ENCODE peak calls at places on chromosomes 7 and 10, in six cellular contexts. F, V, X, J, Q and A are unnamed samples. For H3K36me3, the result is how much of the 10 kb centered on the place peaks cover.

GRCh38 chr7:149854611-149855367 is 16.6 kb downstream of the ZNF862 start:
- DNase-seq in J (no peak), X (no peak), F (no peak), Q (peak), V (peak), A (no peak)

GRCh38 chr7:26525413-26526287 is 234.0 kb downstream of the SNX10 start:
- DNase-seq in F (no peak), V (no peak), X (no peak), J (no peak), Q (no peak), A (no peak)

GRCh38 chr10:91709394-91709798 is 76.5 kb upstream of the PPP1R3C start:
- DNase-seq in F (no peak), J (no peak), X (no peak), Q (peak), V (peak), A (no peak)

GRCh38 chr10:125026036-125026931 is 84.4 kb downstream of the ZRANB1 start:
- DNase-seq in V (no peak), F (no peak), J (no peak), Q (no peak), X (no peak), A (no peak)

GRCh38 chr7:6389728-6390127 is 58.0 kb downstream of the DAGLB start:
- DNase-seq in Q (no peak), X (no peak), F (no peak), J (no peak), V (no peak), A (no peak)

GRCh38 chr10:521844-522243 is 167.6 kb downstream of the DIP2C start:
- DNase-seq in V (no peak), X (peak), Q (no peak), J (no peak), F (no peak), A (no peak)

GRCh38 chr7:105932835-105933477 is 30.1 kb upstream of the CDHR3 start:
- DNase-seq in V (peak), Q (peak), F (no peak), J (no peak), X (no peak), A (no peak)

GRCh38 chr10:95782274-95782830 is 26.4 kb downstream of the ENTPD1 start:
- DNase-seq in F (no peak), V (no peak), J (no peak), Q (no peak), X (no peak), A (no peak)

GRCh38 chr7:50834679-50835078 is 52.0 kb upstream of the GRB10 start:
- DNase-seq in Q (no peak), V (no peak), J (no peak), X (no peak), F (no peak), A (no peak)

GRCh38 chr7:90994121-90994520 is 270.1 kb upstream of the FZD1 start:
- DNase-seq in J (no peak), X (no peak), Q (no peak), V (no peak), F (no peak), A (no peak)

GRCh38 chr7:16212610-16213009 is 208.7 kb downstream of the CRPPA start:
- DNase-seq in X (no peak), Q (no peak), J (no peak), V (no peak), F (no peak), A (no peak)

GRCh38 chr10:13668126-13668525 is 81.4 kb downstream of the PRPF18 start:
- DNase-seq in Q (no peak), V (no peak), X (no peak), J (no peak), F (no peak), A (no peak)

GRCh38 chr7:23403970-23404369 is 66.3 kb downstream of the IGF2BP3 start:
- DNase-seq in V (no peak), Q (no peak), F (no peak), X (no peak), J (no peak), A (no peak)

GRCh38 chr7:23410446-23411183 is 59.7 kb downstream of the IGF2BP3 start:
- DNase-seq in V (no peak), F (no peak), X (no peak), Q (no peak), J (no peak), A (no peak)

GRCh38 chr7:23404546-23405239 is 65.6 kb downstream of the IGF2BP3 start:
- DNase-seq in J (no peak), F (no peak), Q (no peak), V (no peak), X (no peak), A (no peak)

DNA sequence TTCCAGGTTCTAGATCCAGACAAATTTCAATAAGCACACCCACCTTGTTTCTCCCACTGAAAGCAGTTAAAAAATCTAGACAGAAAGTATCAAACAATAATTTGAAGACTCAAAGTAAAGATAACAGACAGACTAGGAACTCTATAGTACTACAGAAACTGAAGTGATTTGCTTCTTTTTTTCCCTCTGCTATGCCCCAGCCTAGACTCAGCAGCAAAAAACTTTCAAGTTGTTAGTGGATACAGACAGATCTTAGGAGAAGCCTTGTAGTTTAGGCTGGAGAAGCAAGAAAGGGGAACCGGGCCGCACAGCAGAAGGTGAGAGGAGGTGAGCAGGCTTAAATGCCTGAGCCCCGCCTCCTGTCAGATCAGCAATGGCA is 65.1 kb downstream of the IGF2BP3 start:
- DNase-seq in Q (no peak), X (no peak), F (no peak), V (no peak), J (no peak), A (no peak)
- H3K36me3 ChIP-seq in Q (under half), X (under half), F (under half), V (under half), J (under half), A (under half)

GRCh38 chr10:97452352-97452751 is 6.4 kb downstream of the ZDHHC16 start:
- DNase-seq in F (no peak), Q (no peak), X (no peak), J (no peak), V (no peak), A (no peak)
- H3K27ac ChIP-seq in F (no peak), Q (no peak), X (no peak), J (no peak), V (no peak), A (no peak)

DNA sequence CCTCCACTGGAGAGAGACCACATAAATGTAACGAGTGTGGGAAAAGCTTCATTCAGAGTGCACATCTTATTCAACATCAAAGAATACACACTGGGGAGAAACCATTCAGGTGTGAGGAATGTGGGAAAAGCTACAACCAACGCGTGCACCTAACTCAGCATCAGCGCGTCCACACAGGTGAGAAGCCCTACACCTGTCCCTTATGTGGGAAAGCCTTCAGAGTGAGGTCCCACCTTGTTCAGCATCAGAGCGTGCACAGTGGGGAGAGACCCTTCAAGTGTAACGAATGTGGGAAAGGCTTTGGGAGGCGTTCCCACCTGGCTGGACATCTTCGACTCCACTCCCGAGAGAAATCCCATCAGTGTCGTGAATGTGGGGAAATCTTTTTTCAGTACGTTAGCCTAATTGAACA is 20.6 kb downstream of the FAM200A start:
- DNase-seq in F (no peak), Q (no peak), V (no peak), X (peak), J (no peak), A (no peak)
- H3K36me3 ChIP-seq in F (under half), Q (under half), V (under half), X (half or more), J (under half), A (under half)

GRCh38 chr10:33798754-33799153 is 464.3 kb upstream of the NRP1 start:
- DNase-seq in V (no peak), J (no peak), X (no peak), Q (no peak), F (no peak), A (no peak)

GRCh38 chr10:33800545-33800944 is 466.1 kb upstream of the NRP1 start:
- DNase-seq in J (no peak), F (no peak), X (no peak), V (no peak), Q (no peak), A (no peak)

GRCh38 chr10:33799944-33800323 is 465.5 kb upstream of the NRP1 start:
- DNase-seq in J (no peak), X (no peak), F (no peak), V (no peak), Q (no peak), A (no peak)

GRCh38 chr10:33800986-33801385 is 466.5 kb upstream of the NRP1 start:
- DNase-seq in F (no peak), Q (no peak), V (no peak), J (no peak), X (no peak), A (no peak)

GRCh38 chr10:33799281-33799943 is 464.9 kb upstream of the NRP1 start:
- DNase-seq in V (peak), X (no peak), Q (no peak), F (no peak), J (no peak), A (no peak)
- H3K27ac ChIP-seq in V (peak), X (no peak), Q (no peak), F (no peak), J (no peak), A (no peak)

GRCh38 chr7:445020-445419 is 74.6 kb downstream of the PDGFA start:
- DNase-seq in Q (no peak), F (no peak), V (no peak), X (no peak), J (no peak), A (no peak)
- H3K36me3 ChIP-seq in Q (under half), F (under half), V (under half), X (under half), J (under half), A (under half)

DNA sequence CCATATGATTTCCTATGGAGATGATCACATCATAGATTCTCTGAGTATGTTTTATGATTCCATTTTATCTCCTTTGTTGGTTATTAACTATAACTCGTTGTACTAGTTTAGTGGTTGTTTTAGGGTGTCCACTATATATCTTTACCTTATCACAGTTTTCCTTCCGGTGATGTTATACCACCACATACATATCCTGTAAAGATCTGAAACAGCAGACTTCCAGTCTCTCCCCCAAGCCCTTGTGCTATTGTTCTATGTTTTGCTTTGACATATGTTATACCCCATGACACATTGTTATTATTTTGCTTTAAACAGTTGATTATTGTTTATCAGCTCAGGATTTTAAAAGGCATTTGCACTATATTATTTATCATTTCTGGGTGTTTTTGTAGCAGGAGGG is 7.3 kb downstream of the IL15RA start:
- DNase-seq in J (no peak), X (no peak), Q (no peak), V (no peak), F (no peak), A (no peak)
- H3K27ac ChIP-seq in J (no peak), X (no peak), Q (no peak), V (no peak), F (no peak), A (no peak)

DNA sequence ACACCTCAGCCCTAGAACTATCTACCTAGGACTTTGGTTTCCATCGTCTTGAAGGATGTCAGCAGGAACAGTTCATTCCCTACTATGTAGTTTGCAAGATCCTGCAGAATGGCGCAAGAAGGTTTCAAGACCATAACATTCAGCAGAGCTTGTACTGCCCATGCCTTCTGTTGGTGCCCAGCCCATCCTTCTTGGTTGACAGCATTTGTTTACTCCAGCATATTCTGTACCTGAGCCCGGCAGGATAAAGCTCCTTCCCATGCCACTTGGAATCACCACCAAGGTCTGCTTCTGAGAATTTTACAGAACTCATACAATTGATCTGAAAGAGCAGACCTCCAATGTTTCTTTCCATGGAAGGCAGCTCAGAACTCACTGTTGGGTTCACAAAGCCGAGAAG is 150.8 kb downstream of the ARID5B start:
- DNase-seq in Q (no peak), J (no peak), F (no peak), V (no peak), X (no peak), A (no peak)
- H3K36me3 ChIP-seq in Q (under half), J (under half), F (under half), V (under half), X (half or more), A (under half)

DNA sequence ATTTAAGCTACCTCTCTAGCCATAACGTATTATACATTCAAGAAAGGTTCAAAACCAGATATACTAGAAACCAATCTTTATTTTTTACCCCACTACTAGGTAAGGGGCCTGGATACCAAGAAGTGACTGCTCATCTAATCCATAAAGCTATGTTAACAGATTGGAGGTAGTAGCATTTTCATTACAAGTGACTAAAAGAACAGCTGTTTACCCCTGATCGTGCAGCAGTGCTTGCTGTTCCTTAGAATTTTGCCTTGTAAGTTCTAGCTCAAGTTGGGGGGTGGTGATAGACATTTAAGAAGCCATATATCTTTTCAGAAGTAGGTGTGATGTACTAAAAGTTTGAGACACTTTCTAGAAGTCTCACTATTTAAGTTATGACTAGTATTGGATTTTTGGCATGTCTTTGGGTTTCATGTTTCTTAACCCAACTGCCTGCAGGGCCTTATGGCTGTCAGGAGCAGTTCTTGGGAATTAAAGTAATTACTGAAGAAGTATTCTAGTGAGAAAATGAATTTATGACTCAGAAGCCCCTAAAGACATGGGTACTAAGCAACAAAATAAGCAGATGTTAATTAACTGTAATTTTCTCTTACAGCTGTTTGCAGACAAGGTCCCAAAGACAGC is 2.3 kb downstream of the PPIA start:
- DNase-seq in J (no peak), V (no peak), Q (no peak), X (no peak), F (no peak), A (no peak)
- H3K27ac ChIP-seq in J (peak), V (peak), Q (peak), X (no peak), F (peak), A (peak)

GRCh38 chr7:66933469-66933868 is 12.4 kb downstream of the TMEM248 start:
- DNase-seq in F (no peak), V (no peak), X (no peak), J (no peak), Q (no peak), A (no peak)

GRCh38 chr7:66937940-66938339 is 16.9 kb downstream of the TMEM248 start:
- DNase-seq in V (no peak), F (no peak), X (no peak), Q (no peak), J (no peak), A (no peak)

GRCh38 chr7:66939325-66939724 is 18.3 kb downstream of the TMEM248 start:
- DNase-seq in Q (no peak), V (no peak), F (no peak), J (no peak), X (no peak), A (no peak)
- H3K36me3 ChIP-seq in Q (under half), V (under half), F (under half), J (under half), X (under half), A (under half)

GRCh38 chr7:138797715-138798320 is at the start of the genes ATP6V0A4 and TMEM213:
- DNase-seq in Q (no peak), J (peak), X (no peak), F (no peak), V (no peak), A (no peak)
- H3K27ac ChIP-seq in Q (no peak), J (no peak), X (no peak), F (no peak), V (no peak), A (no peak)